ENCODE peak calls at places on chromosomes 13 and 19, in six cellular contexts. Q is adipocyte, Y is colonic mucosa, T is fibroblast of lung, M is endodermal cell, G is neuronal stem cell. Z is an unnamed sample.

GRCh38 chr19:23817519-23817918 is 58.8 kb upstream of the ZNF681 start:
- DNase-seq in Q (peak; percentile 25), Y (peak; percentile 27), T (peak; percentile 22), M (peak; percentile 75), G (no peak), Z (peak; percentile 70)

GRCh38 chr13:45352031-45352430 is 11.0 kb upstream of the TPT1 start:
- DNase-seq in Q (no peak), Y (no peak), T (no peak), M (no peak), G (no peak), Z (peak; percentile 53)

GRCh38 chr19:6736917-6737283 is 480 bp downstream of the GPR108 start:
- DNase-seq in Q (no peak), Y (no peak), T (no peak), M (no peak), G (no peak), Z (no peak)

GRCh38 chr13:65787087-65787486 is 1443.0 kb downstream of the PCDH9 start:
- DNase-seq in Q (no peak), Y (no peak), T (no peak), M (no peak), G (no peak), Z (no peak)

GRCh38 chr13:95535243-95535642 is 17.3 kb upstream of the CLDN10 start:
- DNase-seq in Q (peak; percentile 31), Y (no peak), T (peak; percentile 63), M (no peak), G (no peak), Z (peak; percentile 20)

GRCh38 chr13:95176611-95177259 is 124.5 kb downstream of the ABCC4 start:
- DNase-seq in Q (peak; percentile 84), Y (no peak), T (no peak), M (peak; percentile 15), G (no peak), Z (no peak)

GRCh38 chr19:46602392-46603194 is 1.5 kb downstream of the CALM3 start:
- DNase-seq in Q (peak; percentile 39), Y (no peak), T (no peak), M (peak; percentile 44), G (no peak), Z (no peak)

GRCh38 chr19:35279985-35280821 is 2.1 kb upstream of the HAMP start:
- DNase-seq in Q (no peak), Y (no peak), T (no peak), M (no peak), G (no peak), Z (no peak)

GRCh38 chr13:114263590-114263989 is 17.8 kb upstream of the UPF3A start:
- DNase-seq in Q (no peak), Y (no peak), T (no peak), M (no peak), G (no peak), Z (no peak)

GRCh38 chr13:31310356-31310755 is 110.6 kb downstream of the B3GLCT start:
- DNase-seq in Q (no peak), Y (no peak), T (no peak), M (no peak), G (no peak), Z (no peak)

GRCh38 chr19:6718741-6719539 is 1.5 kb downstream of the C3 start:
- DNase-seq in Q (peak; percentile 21), Y (no peak), T (peak; percentile 7), M (peak; percentile 94), G (no peak), Z (peak; percentile 41)

GRCh38 chr13:109162248-109163051 is 533.0 kb downstream of the MYO16 start:
- DNase-seq in Q (no peak), Y (no peak), T (no peak), M (no peak), G (no peak), Z (peak; percentile 9)

DNA sequence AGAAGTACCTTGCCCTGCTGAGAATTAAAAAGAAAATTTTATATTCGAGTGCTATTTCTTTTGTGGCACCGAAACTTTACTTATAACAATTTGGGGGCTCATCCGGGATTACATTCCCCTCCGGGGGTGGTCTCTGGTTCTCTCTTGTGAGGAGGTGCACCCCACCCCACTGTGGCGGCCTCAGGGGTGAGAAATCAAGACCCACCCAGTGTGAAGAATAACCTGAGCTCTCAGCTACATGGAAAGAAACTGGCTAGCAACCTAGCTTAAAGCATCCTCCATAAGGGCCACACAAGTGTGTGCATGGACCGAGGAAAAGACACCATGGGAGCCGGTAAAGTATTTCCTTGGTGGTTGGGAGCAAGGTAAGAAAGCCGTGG is 50.9 kb upstream of the ANKRD10 start:
- DNase-seq in Q (no peak), Y (no peak), T (no peak), M (no peak), G (no peak), Z (no peak)
- H3K9ac ChIP-seq in Q (no peak overlapping the region), Y (no peak overlapping the region), T (no peak overlapping the region), M (no peak overlapping the region), G (no peak overlapping the region), Z (no peak overlapping the region)

GRCh38 chr19:31991984-31992655 is 353.3 kb upstream of the ZNF507 start:
- DNase-seq in Q (no peak), Y (no peak), T (no peak), M (no peak), G (no peak), Z (no peak)

GRCh38 chr19:31988256-31988655 is 357.2 kb upstream of the ZNF507 start:
- DNase-seq in Q (no peak), Y (no peak), T (no peak), M (no peak), G (no peak), Z (no peak)

GRCh38 chr19:31992750-31993149 is 352.7 kb upstream of the ZNF507 start:
- DNase-seq in Q (no peak), Y (no peak), T (no peak), M (no peak), G (no peak), Z (no peak)
- H3K9ac ChIP-seq in Q (no peak overlapping the region), Y (no peak overlapping the region), T (no peak overlapping the region), M (no peak overlapping the region), G (no peak overlapping the region), Z (no peak overlapping the region)

GRCh38 chr13:83819156-83819555 is 63.1 kb downstream of the SLITRK1 start:
- DNase-seq in Q (no peak), Y (no peak), T (no peak), M (no peak), G (no peak), Z (no peak)
- H3K9ac ChIP-seq in Q (no peak overlapping the region), Y (no peak overlapping the region), T (no peak overlapping the region), M (no peak overlapping the region), G (no peak overlapping the region), Z (no peak overlapping the region)

GRCh38 chr13:21341637-21342422 is 117.3 kb downstream of the ZDHHC20 start:
- DNase-seq in Q (no peak), Y (no peak), T (no peak), M (no peak), G (no peak), Z (no peak)

GRCh38 chr13:21344662-21345176 is 114.4 kb downstream of the ZDHHC20 start:
- DNase-seq in Q (no peak), Y (no peak), T (no peak), M (no peak), G (no peak), Z (no peak)

GRCh38 chr13:21347753-21348318 is 111.3 kb downstream of the ZDHHC20 start:
- DNase-seq in Q (no peak), Y (no peak), T (no peak), M (peak; percentile 61), G (no peak), Z (no peak)

GRCh38 chr13:21342699-21343442 is 116.2 kb downstream of the ZDHHC20 start:
- DNase-seq in Q (no peak), Y (no peak), T (no peak), M (no peak), G (no peak), Z (no peak)

GRCh38 chr13:21343659-21344058 is 115.4 kb downstream of the ZDHHC20 start:
- DNase-seq in Q (no peak), Y (no peak), T (no peak), M (no peak), G (no peak), Z (no peak)
- H3K9ac ChIP-seq in Q (no peak overlapping the region), Y (no peak overlapping the region), T (no peak overlapping the region), M (no peak overlapping the region), G (no peak overlapping the region), Z (no peak overlapping the region)

GRCh38 chr19:12940897-12941296 is 2.5 kb downstream of the CALR start:
- DNase-seq in Q (no peak), Y (no peak), T (no peak), M (no peak), G (no peak), Z (no peak)
- H3K9ac ChIP-seq in Q (peak overlapping the region; percentile 99), Y (peak overlapping the region; percentile 99), T (no peak overlapping the region), M (peak overlapping the region; percentile 99), G (no peak overlapping the region), Z (no peak overlapping the region)

GRCh38 chr13:52450793-52451116 is 321 bp upstream of the VPS36 start:
- DNase-seq in Q (no peak), Y (no peak), T (no peak), M (no peak), G (no peak), Z (no peak)
- H3K9ac ChIP-seq in Q (peak overlapping the region; percentile 98), Y (no peak overlapping the region), T (no peak overlapping the region), M (no peak overlapping the region), G (no peak overlapping the region), Z (no peak overlapping the region)

DNA sequence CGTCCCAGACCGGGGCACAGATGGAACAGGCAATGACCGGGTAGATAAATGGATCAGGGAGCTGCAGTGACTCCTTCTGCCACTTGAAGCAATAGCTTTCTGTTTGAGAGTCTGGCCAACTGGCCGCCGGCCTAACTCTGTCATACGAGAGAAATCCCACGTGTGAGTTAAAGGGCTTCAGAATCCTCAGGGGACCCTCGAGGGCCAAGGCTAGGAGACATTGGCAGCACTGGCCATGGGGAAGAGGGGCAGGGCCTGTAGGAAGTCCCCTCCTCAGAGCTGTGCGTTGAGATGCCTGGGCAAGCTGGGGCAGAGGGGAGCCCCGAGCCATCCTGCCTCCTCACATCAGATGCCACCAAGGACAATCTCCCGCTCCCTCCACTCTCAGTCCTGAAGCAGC is 51.6 kb downstream of the KLF2 start:
- DNase-seq in Q (no peak), Y (no peak), T (no peak), M (no peak), G (no peak), Z (no peak)
- H3K9ac ChIP-seq in Q (no peak overlapping the region), Y (no peak overlapping the region), T (no peak overlapping the region), M (no peak overlapping the region), G (no peak overlapping the region), Z (no peak overlapping the region)

DNA sequence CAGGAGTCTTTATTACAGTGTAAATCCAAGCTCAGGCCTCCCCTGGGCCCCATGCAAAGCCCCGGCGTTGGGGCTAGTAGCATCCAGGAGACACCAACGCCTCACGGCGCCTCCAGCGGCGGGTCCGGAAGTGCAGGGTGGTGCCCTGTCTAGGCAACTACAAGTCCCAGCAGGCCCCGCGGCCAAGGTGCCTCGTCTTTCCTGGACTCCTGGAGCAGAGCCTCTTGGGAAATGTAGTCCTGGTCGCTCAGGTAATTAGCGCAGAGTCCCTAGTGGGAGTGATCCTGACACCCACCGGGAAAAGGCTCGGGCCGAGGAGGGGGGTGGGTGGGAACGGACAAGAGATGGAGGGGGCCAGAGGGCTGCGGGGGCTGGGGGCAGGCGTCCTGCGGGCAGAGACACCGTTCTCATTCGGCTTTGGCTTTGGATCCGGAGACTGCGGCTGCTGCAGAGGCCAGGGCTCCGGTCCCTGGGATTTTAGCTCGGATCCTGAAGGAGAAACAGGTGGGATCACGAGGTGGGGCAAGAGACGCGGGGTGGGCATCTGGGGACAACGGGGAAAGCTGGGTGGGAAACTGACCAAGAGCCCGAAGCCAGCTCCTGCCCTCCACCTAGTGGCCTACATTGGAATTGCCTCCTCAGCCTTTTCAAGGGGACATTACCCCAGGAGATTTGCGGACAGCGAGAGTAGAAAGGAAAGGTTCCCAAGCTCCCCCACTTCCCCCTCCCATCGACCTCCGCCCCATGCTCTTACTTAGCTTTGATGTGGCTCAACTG is 11.4 kb downstream of the RTN2 start:
- DNase-seq in Q (peak; percentile 99), Y (peak; percentile 99), T (peak; percentile 92), M (peak; percentile 99), G (peak; percentile 93), Z (peak; percentile 99)
- H3K9ac ChIP-seq in Q (peak overlapping the region; percentile 68), Y (peak overlapping the region; percentile 40), T (peak overlapping the region; percentile 57), M (peak overlapping the region; percentile 64), G (peak overlapping the region; percentile 81), Z (peak overlapping the region; percentile 76)

Z was measured in trophoblast cell.